ENCODE peak calls at places on chromosomes 1 and 21, in ten cellular contexts. N, B, A, V, J, L, Q, X, I and Z are unnamed samples. For H3K4me1, the result is how much of the 10 kb centered on the place peaks cover.

GRCh38 chr1:40313958-40314720 is 2.9 kb downstream of the COL9A2 start:
- DNase-seq in A (no peak), Q (peak), I (no peak), N (no peak), J (no peak), X (no peak), L (no peak), B (no peak), V (no peak), Z (no peak)

GRCh38 chr1:231626951-231627614 is 493 bp downstream of the DISC1 start:
- DNase-seq in N (peak), X (no peak), B (peak), V (peak), Q (peak), I (no peak), J (peak), L (peak), A (peak), Z (peak)

GRCh38 chr1:91651671-91652071 is 151.0 kb downstream of the CDC7 start:
- DNase-seq in X (no peak), Q (peak), J (no peak), L (peak), N (no peak), B (peak), A (peak), I (no peak), V (peak), Z (peak)

GRCh38 chr1:36134805-36135339 is 9.8 kb upstream of the COL8A2 start:
- DNase-seq in N (no peak), L (peak), I (no peak), A (peak), X (no peak), V (peak), J (peak), B (peak), Q (peak), Z (peak)

GRCh38 chr1:94165843-94166242 is 44.9 kb upstream of the ABCA4 start:
- DNase-seq in L (no peak), I (no peak), N (no peak), J (no peak), A (no peak), Q (no peak), V (no peak), B (no peak), X (no peak), Z (no peak)

GRCh38 chr1:117620440-117620839 is 14.6 kb downstream of the TENT5C start:
- DNase-seq in I (no peak), J (no peak), X (no peak), B (no peak), Q (no peak), L (no peak), V (no peak), A (no peak), N (no peak), Z (no peak)

GRCh38 chr1:42380617-42381423 is at the start of gene RIMKLA:
- DNase-seq in A (no peak), V (no peak), J (peak), N (peak), Q (peak), X (peak), I (no peak), B (peak), L (peak), Z (peak)

GRCh38 chr1:193767891-193768290 is 581.5 kb upstream of the B3GALT2 start:
- DNase-seq in B (no peak), L (no peak), N (no peak), I (no peak), A (no peak), V (no peak), Q (no peak), J (no peak), X (no peak), Z (no peak)

GRCh38 chr1:67339623-67340343 is 32.1 kb downstream of the IL12RB2 start:
- DNase-seq in A (no peak), B (no peak), I (no peak), L (no peak), X (no peak), Q (no peak), V (no peak), J (no peak), N (no peak), Z (no peak)

GRCh38 chr1:186152227-186152944 is 222.7 kb downstream of the TPR start:
- DNase-seq in V (no peak), N (peak), B (no peak), L (no peak), A (no peak), I (no peak), J (no peak), Q (no peak), X (no peak), Z (no peak)

GRCh38 chr21:27261676-27262075 is 294.8 kb upstream of the ADAMTS5 start:
- DNase-seq in B (no peak), X (no peak), N (no peak), J (no peak), A (no peak), L (no peak), Q (no peak), I (no peak), V (no peak), Z (no peak)

GRCh38 chr1:37038703-37039093 is 4.4 kb upstream of the GRIK3 start:
- DNase-seq in B (no peak), J (peak), N (no peak), Q (no peak), V (no peak), A (no peak), X (no peak), I (no peak), L (no peak), Z (no peak)

GRCh38 chr21:46120301-46121285 is 22.7 kb downstream of the COL6A2 start:
- DNase-seq in I (no peak), N (no peak), B (peak), X (no peak), L (peak), V (peak), J (no peak), A (peak), Q (peak), Z (no peak)

GRCh38 chr1:109649380-109649987 is 6.4 kb upstream of the GSTM4 start:
- DNase-seq in V (peak), B (no peak), N (no peak), A (no peak), J (no peak), I (no peak), Q (peak), L (no peak), X (no peak), Z (no peak)

GRCh38 chr1:201539561-201540404 is 856 bp downstream of the NAV1 start:
- DNase-seq in X (peak), I (no peak), A (no peak), Q (peak), B (peak), V (no peak), L (peak), N (no peak), J (no peak), Z (no peak)

GRCh38 chr1:12485231-12486172 is 132.5 kb downstream of the DHRS3 start:
- DNase-seq in I (no peak), X (no peak), N (no peak), A (no peak), B (no peak), L (no peak), Q (no peak), J (no peak), V (no peak), Z (no peak)

GRCh38 chr1:198530964-198531363 is 9.5 kb downstream of the ATP6V1G3 start:
- DNase-seq in A (no peak), J (no peak), X (no peak), I (no peak), B (no peak), N (no peak), Q (no peak), L (no peak), V (no peak), Z (no peak)

GRCh38 chr21:36097427-36098230 is 27.8 kb downstream of the CBR1 start:
- DNase-seq in X (peak), J (no peak), N (no peak), B (no peak), I (no peak), A (no peak), V (no peak), Q (no peak), L (no peak), Z (no peak)

GRCh38 chr1:59272507-59272906 is 24.4 kb upstream of the FGGY start:
- DNase-seq in Q (no peak), L (no peak), V (no peak), N (no peak), X (no peak), B (no peak), I (no peak), A (no peak), J (no peak), Z (no peak)

GRCh38 chr1:174008261-174008660 is 13.9 kb downstream of the RC3H1 start:
- DNase-seq in L (no peak), J (no peak), A (no peak), N (no peak), V (no peak), I (no peak), X (no peak), Q (no peak), B (no peak), Z (no peak)

GRCh38 chr1:115641762-115642167 is at the start of gene VANGL1:
- DNase-seq in B (peak), V (peak), A (no peak), N (peak), Q (peak), L (peak), J (peak), X (peak), I (no peak), Z (peak)

GRCh38 chr1:22709891-22710687 is 550 bp upstream of the EPHB2 start:
- DNase-seq in B (peak), V (peak), J (no peak), Q (no peak), L (peak), N (no peak), X (no peak), A (peak), I (no peak), Z (peak)

GRCh38 chr1:22710688-22711024 is at the start of gene EPHB2:
- DNase-seq in B (peak), Q (no peak), V (peak), A (no peak), N (peak), I (no peak), L (peak), X (peak), J (peak), Z (peak)

GRCh38 chr1:22709227-22709626 is 1.4 kb upstream of the EPHB2 start:
- DNase-seq in B (no peak), L (no peak), J (no peak), I (no peak), V (no peak), N (no peak), Q (no peak), X (no peak), A (no peak), Z (no peak)

GRCh38 chr1:22711071-22711470 is 432 bp downstream of the EPHB2 start:
- DNase-seq in V (no peak), I (no peak), Q (no peak), J (no peak), L (no peak), X (no peak), B (no peak), A (no peak), N (no peak), Z (no peak)

GRCh38 chr1:22708777-22709176 is 1.9 kb upstream of the EPHB2 start:
- DNase-seq in A (no peak), V (no peak), X (no peak), N (no peak), Q (no peak), B (no peak), J (no peak), L (no peak), I (no peak), Z (no peak)
- H3K4me1 ChIP-seq in A (under half), V (under half), X (under half), N (under half), Q (under half), B (under half), J (under half), L (under half), I (under half), Z (under half)

GRCh38 chr1:172321429-172321828 is 99.1 kb upstream of the C1orf105 start:
- DNase-seq in B (no peak), Q (peak), I (no peak), V (no peak), N (no peak), J (no peak), A (no peak), X (no peak), L (no peak), Z (no peak)
- H3K4me1 ChIP-seq in B (under half), Q (under half), I (under half), V (under half), N (under half), J (under half), A (under half), X (under half), L (under half), Z (under half)

GRCh38 chr1:8870605-8871538 is 7.6 kb downstream of the ENO1 start:
- DNase-seq in N (no peak), B (no peak), J (no peak), A (no peak), X (peak), Q (no peak), V (no peak), L (no peak), I (no peak), Z (no peak)

GRCh38 chr1:8871965-8872399 is 6.5 kb downstream of the ENO1 start:
- DNase-seq in X (no peak), I (no peak), J (no peak), A (no peak), Q (no peak), V (no peak), L (no peak), B (no peak), N (no peak), Z (no peak)

GRCh38 chr1:8870118-8870517 is 8.4 kb downstream of the ENO1 start:
- DNase-seq in L (no peak), A (no peak), N (no peak), X (peak), J (no peak), I (no peak), B (no peak), V (no peak), Q (no peak), Z (no peak)

GRCh38 chr1:8873001-8873400 is 5.5 kb downstream of the ENO1 start:
- DNase-seq in J (no peak), I (no peak), X (no peak), Q (no peak), L (no peak), N (no peak), A (no peak), B (no peak), V (no peak), Z (no peak)

DNA sequence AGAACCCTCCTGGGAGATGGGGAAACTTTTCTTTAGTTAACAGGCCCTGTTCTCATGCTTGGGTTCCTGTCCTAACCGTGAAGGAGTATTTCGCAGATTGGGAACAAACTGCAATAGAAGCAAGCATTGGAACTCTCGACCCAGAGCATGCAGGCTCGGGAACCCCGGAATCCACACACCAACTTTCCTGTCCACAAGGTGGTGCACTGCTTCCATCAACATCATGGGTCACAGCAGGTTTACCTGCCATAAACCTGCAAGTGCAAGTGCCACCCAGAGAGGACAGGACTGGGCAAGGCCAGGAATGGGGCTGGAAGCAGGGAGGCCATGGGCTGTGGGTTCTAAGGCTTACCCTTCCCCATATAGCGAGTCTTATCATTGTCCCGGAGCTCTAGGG is 6.9 kb downstream of the ENO1 start:
- DNase-seq in N (no peak), X (peak), A (no peak), B (no peak), J (no peak), L (no peak), Q (no peak), I (no peak), V (no peak), Z (peak)
- H3K4me1 ChIP-seq in N (under half), X (under half), A (under half), B (under half), J (under half), L (half or more), Q (under half), I (half or more), V (under half), Z (under half)

DNA sequence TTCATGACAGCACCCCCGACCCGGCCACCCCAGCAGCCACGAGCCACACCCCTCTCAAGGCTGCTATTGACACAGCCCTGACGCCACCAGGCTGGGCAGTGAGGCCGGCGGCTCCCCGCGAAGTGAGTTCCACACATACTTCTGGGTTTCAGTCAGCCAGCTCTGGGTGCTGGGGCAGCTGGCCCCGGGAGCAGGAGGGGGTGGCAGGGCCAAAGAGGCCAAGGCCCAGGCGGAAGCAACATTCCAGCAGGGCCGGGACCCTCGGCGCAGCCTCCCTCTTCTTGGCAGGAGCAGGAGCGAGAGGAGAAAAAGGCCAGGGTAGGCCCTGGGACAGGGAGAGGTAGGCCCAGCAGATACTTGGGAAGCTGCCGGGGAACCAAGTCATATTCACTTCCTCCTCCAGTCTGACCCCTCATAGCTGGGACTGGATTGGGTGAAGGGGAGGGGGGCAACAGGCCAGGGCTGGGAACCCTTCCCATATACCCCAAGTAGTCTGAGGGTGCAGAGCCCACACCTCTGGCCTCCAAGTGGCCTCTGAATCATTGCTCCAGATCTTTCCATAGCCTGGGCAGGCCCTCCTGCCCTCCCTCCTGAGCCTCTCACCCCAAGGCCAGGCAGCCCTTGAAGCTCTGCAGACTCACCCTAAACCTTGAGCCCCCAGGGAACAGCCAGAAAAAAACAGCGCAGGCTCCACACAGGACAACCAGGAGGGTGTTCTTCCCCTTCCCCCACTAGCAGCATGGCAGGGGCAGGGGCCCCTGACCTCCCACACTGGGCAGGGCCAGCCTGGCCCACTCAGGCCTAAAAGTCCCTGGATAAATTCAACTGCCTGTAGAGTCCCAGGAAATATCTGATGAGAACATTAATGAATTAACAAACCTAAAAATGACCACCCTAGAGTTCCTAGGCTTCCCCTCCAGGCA is 5.7 kb downstream of the HSPG2 start:
- DNase-seq in L (peak), X (peak), J (peak), A (peak), Q (peak), B (peak), N (no peak), I (no peak), V (peak), Z (peak)
- H3K4me1 ChIP-seq in L (half or more), X (under half), J (half or more), A (half or more), Q (under half), B (under half), N (under half), I (half or more), V (under half), Z (under half)

GRCh38 chr1:209430821-209431259 is 152.7 kb upstream of the CAMK1G start:
- DNase-seq in N (peak), I (no peak), L (no peak), B (no peak), Q (peak), J (no peak), A (no peak), V (no peak), X (no peak), Z (no peak)
- H3K4me1 ChIP-seq in N (under half), I (half or more), L (under half), B (under half), Q (under half), J (under half), A (under half), V (under half), X (under half), Z (under half)

DNA sequence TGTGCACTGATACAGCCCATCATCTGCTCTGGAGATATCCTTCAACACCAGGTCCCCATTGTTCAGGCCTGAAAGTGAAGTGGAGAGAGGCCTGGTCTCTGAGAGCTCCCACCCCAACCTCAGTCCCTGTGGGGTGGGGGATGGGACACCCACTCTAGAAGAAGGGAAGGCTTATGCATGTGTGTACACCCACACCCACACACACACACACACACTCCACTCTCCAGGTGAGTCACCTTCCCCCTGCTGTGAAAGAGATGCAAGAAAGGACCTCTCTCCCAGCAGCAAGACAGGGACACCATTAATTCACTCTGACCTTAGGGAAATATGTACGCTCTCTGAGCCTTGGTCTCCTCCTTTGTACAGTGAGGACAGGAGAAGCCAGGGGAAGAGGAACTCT is 5.9 kb downstream of the VSIG8 start:
- DNase-seq in I (no peak), B (no peak), V (no peak), A (no peak), N (no peak), X (no peak), J (no peak), Q (no peak), L (no peak), Z (no peak)
- H3K4me1 ChIP-seq in I (half or more), B (under half), V (under half), A (under half), N (under half), X (under half), J (under half), Q (under half), L (under half), Z (under half)